ENCODE peak calls at places on chromosomes 2 and 18, in eight cellular contexts. One of them, this sample, is unnamed.

GRCh38 chr2:234880551-234881211 is 71.1 kb upstream of the SH3BP4 start:
- DNase-seq in fibroblast of lung: peak
- DNase-seq in lung: no peak
- DNase-seq in lower lobe of right lung: no peak
- DNase-seq in mammary epithelial cell: peak
- DNase-seq in K562: no peak
- DNase-seq in CD4-positive, alpha-beta T cell: no peak
- DNase-seq in right cardiac atrium: no peak
- DNase-seq in this sample: no peak

GRCh38 chr2:166568409-166568808 is 74.4 kb upstream of the SCN7A start:
- DNase-seq in fibroblast of lung: no peak
- DNase-seq in lung: no peak
- DNase-seq in lower lobe of right lung: no peak
- DNase-seq in mammary epithelial cell: no peak
- DNase-seq in K562: peak
- DNase-seq in CD4-positive, alpha-beta T cell: no peak
- DNase-seq in right cardiac atrium: no peak
- DNase-seq in this sample: no peak

GRCh38 chr2:239583171-239583878 is 182.5 kb upstream of the HDAC4 start:
- DNase-seq in fibroblast of lung: no peak
- DNase-seq in lung: no peak
- DNase-seq in lower lobe of right lung: peak
- DNase-seq in mammary epithelial cell: no peak
- DNase-seq in K562: no peak
- DNase-seq in CD4-positive, alpha-beta T cell: no peak
- DNase-seq in right cardiac atrium: no peak
- DNase-seq in this sample: no peak

GRCh38 chr2:60445684-60446184 is 107.7 kb downstream of the BCL11A start:
- DNase-seq in fibroblast of lung: no peak
- DNase-seq in lung: no peak
- DNase-seq in lower lobe of right lung: no peak
- DNase-seq in mammary epithelial cell: no peak
- DNase-seq in K562: no peak
- DNase-seq in CD4-positive, alpha-beta T cell: no peak
- DNase-seq in right cardiac atrium: no peak
- DNase-seq in this sample: no peak

GRCh38 chr2:180012523-180012922 is 5.4 kb upstream of the CWC22 start:
- DNase-seq in fibroblast of lung: peak
- DNase-seq in lung: no peak
- DNase-seq in lower lobe of right lung: no peak
- DNase-seq in mammary epithelial cell: peak
- DNase-seq in K562: no peak
- DNase-seq in CD4-positive, alpha-beta T cell: no peak
- DNase-seq in right cardiac atrium: no peak
- DNase-seq in this sample: no peak

GRCh38 chr2:239222346-239223028 is 178.3 kb downstream of the HDAC4 start:
- DNase-seq in fibroblast of lung: no peak
- DNase-seq in lung: no peak
- DNase-seq in lower lobe of right lung: no peak
- DNase-seq in mammary epithelial cell: no peak
- DNase-seq in K562: no peak
- DNase-seq in CD4-positive, alpha-beta T cell: no peak
- DNase-seq in right cardiac atrium: no peak
- DNase-seq in this sample: no peak

GRCh38 chr2:200703132-200703925 is 108.4 kb upstream of the BZW1 start:
- DNase-seq in fibroblast of lung: peak
- DNase-seq in lung: peak
- DNase-seq in lower lobe of right lung: no peak
- DNase-seq in mammary epithelial cell: peak
- DNase-seq in K562: peak
- DNase-seq in CD4-positive, alpha-beta T cell: no peak
- DNase-seq in right cardiac atrium: no peak
- DNase-seq in this sample: no peak

GRCh38 chr18:25399554-25399953 is 47.6 kb upstream of the ZNF521 start:
- DNase-seq in fibroblast of lung: peak
- DNase-seq in lung: no peak
- DNase-seq in lower lobe of right lung: no peak
- DNase-seq in mammary epithelial cell: peak
- DNase-seq in K562: no peak
- DNase-seq in CD4-positive, alpha-beta T cell: no peak
- DNase-seq in right cardiac atrium: no peak
- DNase-seq in this sample: no peak

GRCh38 chr18:79528296-79528695 is 132.6 kb downstream of the NFATC1 start:
- DNase-seq in fibroblast of lung: no peak
- DNase-seq in lung: no peak
- DNase-seq in lower lobe of right lung: peak
- DNase-seq in mammary epithelial cell: no peak
- DNase-seq in K562: no peak
- DNase-seq in CD4-positive, alpha-beta T cell: no peak
- DNase-seq in right cardiac atrium: no peak
- DNase-seq in this sample: peak

GRCh38 chr18:79529296-79529695 is 133.6 kb downstream of the NFATC1 start:
- DNase-seq in fibroblast of lung: no peak
- DNase-seq in lung: no peak
- DNase-seq in lower lobe of right lung: peak
- DNase-seq in mammary epithelial cell: no peak
- DNase-seq in K562: no peak
- DNase-seq in CD4-positive, alpha-beta T cell: no peak
- DNase-seq in right cardiac atrium: no peak
- DNase-seq in this sample: peak

GRCh38 chr18:79529991-79530390 is 134.3 kb downstream of the NFATC1 start:
- DNase-seq in fibroblast of lung: no peak
- DNase-seq in lung: no peak
- DNase-seq in lower lobe of right lung: peak
- DNase-seq in mammary epithelial cell: no peak
- DNase-seq in K562: no peak
- DNase-seq in CD4-positive, alpha-beta T cell: no peak
- DNase-seq in right cardiac atrium: peak
- DNase-seq in this sample: no peak

GRCh38 chr18:79527656-79528055 is 131.9 kb downstream of the NFATC1 start:
- DNase-seq in fibroblast of lung: no peak
- DNase-seq in lung: no peak
- DNase-seq in lower lobe of right lung: peak
- DNase-seq in mammary epithelial cell: no peak
- DNase-seq in K562: no peak
- DNase-seq in CD4-positive, alpha-beta T cell: no peak
- DNase-seq in right cardiac atrium: no peak
- DNase-seq in this sample: peak

GRCh38 chr18:79528846-79529245 is 133.1 kb downstream of the NFATC1 start:
- DNase-seq in fibroblast of lung: peak
- DNase-seq in lung: peak
- DNase-seq in lower lobe of right lung: peak
- DNase-seq in mammary epithelial cell: peak
- DNase-seq in K562: peak
- DNase-seq in CD4-positive, alpha-beta T cell: peak
- DNase-seq in right cardiac atrium: peak
- DNase-seq in this sample: peak
- H3K27ac ChIP-seq in fibroblast of lung: no peak
- H3K27ac ChIP-seq in lung: no peak
- H3K27ac ChIP-seq in lower lobe of right lung: no peak
- H3K27ac ChIP-seq in mammary epithelial cell: no peak
- H3K27ac ChIP-seq in K562: no peak
- H3K27ac ChIP-seq in CD4-positive, alpha-beta T cell: no peak
- H3K27ac ChIP-seq in right cardiac atrium: no peak
- H3K27ac ChIP-seq in this sample: no peak

GRCh38 chr18:75244914-75245313 is 34.3 kb downstream of the TSHZ1 start:
- DNase-seq in fibroblast of lung: no peak
- DNase-seq in lung: no peak
- DNase-seq in lower lobe of right lung: no peak
- DNase-seq in mammary epithelial cell: no peak
- DNase-seq in K562: no peak
- DNase-seq in CD4-positive, alpha-beta T cell: no peak
- DNase-seq in right cardiac atrium: no peak
- DNase-seq in this sample: no peak

GRCh38 chr18:75249192-75249551 is 38.6 kb downstream of the TSHZ1 start:
- DNase-seq in fibroblast of lung: no peak
- DNase-seq in lung: no peak
- DNase-seq in lower lobe of right lung: no peak
- DNase-seq in mammary epithelial cell: no peak
- DNase-seq in K562: no peak
- DNase-seq in CD4-positive, alpha-beta T cell: no peak
- DNase-seq in right cardiac atrium: no peak
- DNase-seq in this sample: no peak

GRCh38 chr18:75247601-75248421 is 37.2 kb downstream of the TSHZ1 start:
- DNase-seq in fibroblast of lung: peak
- DNase-seq in lung: no peak
- DNase-seq in lower lobe of right lung: no peak
- DNase-seq in mammary epithelial cell: peak
- DNase-seq in K562: no peak
- DNase-seq in CD4-positive, alpha-beta T cell: no peak
- DNase-seq in right cardiac atrium: no peak
- DNase-seq in this sample: no peak

GRCh38 chr18:75248426-75249191 is 38.0 kb downstream of the TSHZ1 start:
- DNase-seq in fibroblast of lung: no peak
- DNase-seq in lung: no peak
- DNase-seq in lower lobe of right lung: no peak
- DNase-seq in mammary epithelial cell: peak
- DNase-seq in K562: no peak
- DNase-seq in CD4-positive, alpha-beta T cell: no peak
- DNase-seq in right cardiac atrium: no peak
- DNase-seq in this sample: no peak

DNA sequence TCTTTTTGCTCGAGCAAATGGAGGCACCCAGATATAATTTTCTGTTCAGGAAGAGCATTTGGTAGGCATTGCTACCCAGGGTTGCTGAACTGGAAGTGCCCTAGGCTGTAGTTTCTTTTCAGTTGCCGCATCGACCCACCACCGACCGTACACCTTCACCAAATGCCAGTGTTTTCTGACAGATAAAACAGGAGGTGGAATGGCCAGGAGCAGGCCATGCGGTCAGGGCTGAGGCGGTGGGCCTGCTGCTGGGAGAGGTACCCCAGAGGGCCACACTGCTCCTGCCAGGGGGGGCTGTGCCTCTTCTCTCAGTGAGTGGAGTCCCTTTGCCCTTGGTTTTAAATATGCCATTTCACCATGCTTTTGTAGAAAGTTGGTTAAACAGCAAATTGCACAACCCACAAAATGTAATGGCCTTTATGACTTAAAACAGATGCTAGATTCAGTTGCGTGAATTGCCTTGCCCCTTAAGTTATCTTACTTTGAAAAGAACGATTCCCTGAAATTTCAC is 36.5 kb downstream of the TSHZ1 start:
- DNase-seq in fibroblast of lung: peak
- DNase-seq in lung: no peak
- DNase-seq in lower lobe of right lung: no peak
- DNase-seq in mammary epithelial cell: peak
- DNase-seq in K562: no peak
- DNase-seq in CD4-positive, alpha-beta T cell: no peak
- DNase-seq in right cardiac atrium: no peak
- DNase-seq in this sample: no peak
- H3K27ac ChIP-seq in fibroblast of lung: peak
- H3K27ac ChIP-seq in lung: peak
- H3K27ac ChIP-seq in lower lobe of right lung: peak
- H3K27ac ChIP-seq in mammary epithelial cell: peak
- H3K27ac ChIP-seq in K562: no peak
- H3K27ac ChIP-seq in CD4-positive, alpha-beta T cell: peak
- H3K27ac ChIP-seq in right cardiac atrium: peak
- H3K27ac ChIP-seq in this sample: peak

GRCh38 chr2:9249036-9249800 is 42.6 kb downstream of the ASAP2 start:
- DNase-seq in fibroblast of lung: peak
- DNase-seq in lung: no peak
- DNase-seq in lower lobe of right lung: no peak
- DNase-seq in mammary epithelial cell: peak
- DNase-seq in K562: no peak
- DNase-seq in CD4-positive, alpha-beta T cell: no peak
- DNase-seq in right cardiac atrium: no peak
- DNase-seq in this sample: no peak

GRCh38 chr2:9251154-9252001 is 44.8 kb downstream of the ASAP2 start:
- DNase-seq in fibroblast of lung: peak
- DNase-seq in lung: no peak
- DNase-seq in lower lobe of right lung: no peak
- DNase-seq in mammary epithelial cell: peak
- DNase-seq in K562: no peak
- DNase-seq in CD4-positive, alpha-beta T cell: no peak
- DNase-seq in right cardiac atrium: peak
- DNase-seq in this sample: no peak

GRCh38 chr2:9250091-9250490 is 43.5 kb downstream of the ASAP2 start:
- DNase-seq in fibroblast of lung: no peak
- DNase-seq in lung: no peak
- DNase-seq in lower lobe of right lung: no peak
- DNase-seq in mammary epithelial cell: peak
- DNase-seq in K562: no peak
- DNase-seq in CD4-positive, alpha-beta T cell: no peak
- DNase-seq in right cardiac atrium: no peak
- DNase-seq in this sample: no peak

GRCh38 chr2:9252002-9252357 is 45.4 kb downstream of the ASAP2 start:
- DNase-seq in fibroblast of lung: no peak
- DNase-seq in lung: no peak
- DNase-seq in lower lobe of right lung: no peak
- DNase-seq in mammary epithelial cell: no peak
- DNase-seq in K562: peak
- DNase-seq in CD4-positive, alpha-beta T cell: no peak
- DNase-seq in right cardiac atrium: no peak
- DNase-seq in this sample: no peak

DNA sequence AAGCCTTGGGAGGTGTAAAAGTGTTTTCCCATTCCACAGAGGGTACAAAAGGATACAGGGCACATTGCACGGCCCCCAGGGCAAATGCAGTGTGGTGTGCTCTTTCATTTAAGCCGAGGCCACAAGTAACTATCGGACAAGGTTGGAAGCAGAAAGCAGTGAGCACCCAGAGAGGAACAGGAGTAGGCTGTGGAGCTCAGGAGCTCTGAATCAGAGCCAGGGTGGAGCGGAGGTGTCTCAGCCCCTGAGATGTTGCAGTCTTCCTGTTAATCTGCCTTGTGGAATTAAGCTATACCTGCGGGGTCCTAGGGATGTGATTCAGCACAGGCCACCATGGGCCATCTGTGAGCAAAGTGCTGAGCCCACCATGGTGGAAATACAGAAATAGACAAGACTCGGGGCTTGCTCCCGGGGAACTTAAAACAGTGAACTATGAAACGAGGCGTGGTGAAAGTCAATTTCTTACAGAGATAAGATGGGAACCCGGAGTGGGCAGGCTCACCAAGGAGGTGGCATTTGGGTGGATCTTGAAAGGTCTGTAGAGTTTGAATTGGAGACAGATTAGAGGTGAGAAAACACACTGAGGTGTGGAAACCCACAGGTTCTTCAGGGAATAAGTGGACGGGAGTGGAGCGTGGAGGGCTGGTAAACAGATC is 44.0 kb downstream of the ASAP2 start:
- DNase-seq in fibroblast of lung: no peak
- DNase-seq in lung: no peak
- DNase-seq in lower lobe of right lung: no peak
- DNase-seq in mammary epithelial cell: peak
- DNase-seq in K562: no peak
- DNase-seq in CD4-positive, alpha-beta T cell: no peak
- DNase-seq in right cardiac atrium: no peak
- DNase-seq in this sample: no peak
- H3K27ac ChIP-seq in fibroblast of lung: peak
- H3K27ac ChIP-seq in lung: no peak
- H3K27ac ChIP-seq in lower lobe of right lung: no peak
- H3K27ac ChIP-seq in mammary epithelial cell: peak
- H3K27ac ChIP-seq in K562: no peak
- H3K27ac ChIP-seq in CD4-positive, alpha-beta T cell: no peak
- H3K27ac ChIP-seq in right cardiac atrium: peak
- H3K27ac ChIP-seq in this sample: peak

GRCh38 chr2:101732199-101732598 is 34.7 kb downstream of the MAP4K4 start:
- DNase-seq in fibroblast of lung: no peak
- DNase-seq in lung: no peak
- DNase-seq in lower lobe of right lung: no peak
- DNase-seq in mammary epithelial cell: no peak
- DNase-seq in K562: no peak
- DNase-seq in CD4-positive, alpha-beta T cell: no peak
- DNase-seq in right cardiac atrium: no peak
- DNase-seq in this sample: no peak

GRCh38 chr2:101729521-101730190 is 32.1 kb downstream of the MAP4K4 start:
- DNase-seq in fibroblast of lung: no peak
- DNase-seq in lung: no peak
- DNase-seq in lower lobe of right lung: no peak
- DNase-seq in mammary epithelial cell: no peak
- DNase-seq in K562: no peak
- DNase-seq in CD4-positive, alpha-beta T cell: no peak
- DNase-seq in right cardiac atrium: no peak
- DNase-seq in this sample: no peak

GRCh38 chr2:101733257-101733993 is 35.9 kb downstream of the MAP4K4 start:
- DNase-seq in fibroblast of lung: no peak
- DNase-seq in lung: no peak
- DNase-seq in lower lobe of right lung: no peak
- DNase-seq in mammary epithelial cell: no peak
- DNase-seq in K562: no peak
- DNase-seq in CD4-positive, alpha-beta T cell: no peak
- DNase-seq in right cardiac atrium: no peak
- DNase-seq in this sample: no peak

GRCh38 chr2:101732773-101733256 is 35.3 kb downstream of the MAP4K4 start:
- DNase-seq in fibroblast of lung: no peak
- DNase-seq in lung: no peak
- DNase-seq in lower lobe of right lung: no peak
- DNase-seq in mammary epithelial cell: no peak
- DNase-seq in K562: no peak
- DNase-seq in CD4-positive, alpha-beta T cell: no peak
- DNase-seq in right cardiac atrium: no peak
- DNase-seq in this sample: no peak

DNA sequence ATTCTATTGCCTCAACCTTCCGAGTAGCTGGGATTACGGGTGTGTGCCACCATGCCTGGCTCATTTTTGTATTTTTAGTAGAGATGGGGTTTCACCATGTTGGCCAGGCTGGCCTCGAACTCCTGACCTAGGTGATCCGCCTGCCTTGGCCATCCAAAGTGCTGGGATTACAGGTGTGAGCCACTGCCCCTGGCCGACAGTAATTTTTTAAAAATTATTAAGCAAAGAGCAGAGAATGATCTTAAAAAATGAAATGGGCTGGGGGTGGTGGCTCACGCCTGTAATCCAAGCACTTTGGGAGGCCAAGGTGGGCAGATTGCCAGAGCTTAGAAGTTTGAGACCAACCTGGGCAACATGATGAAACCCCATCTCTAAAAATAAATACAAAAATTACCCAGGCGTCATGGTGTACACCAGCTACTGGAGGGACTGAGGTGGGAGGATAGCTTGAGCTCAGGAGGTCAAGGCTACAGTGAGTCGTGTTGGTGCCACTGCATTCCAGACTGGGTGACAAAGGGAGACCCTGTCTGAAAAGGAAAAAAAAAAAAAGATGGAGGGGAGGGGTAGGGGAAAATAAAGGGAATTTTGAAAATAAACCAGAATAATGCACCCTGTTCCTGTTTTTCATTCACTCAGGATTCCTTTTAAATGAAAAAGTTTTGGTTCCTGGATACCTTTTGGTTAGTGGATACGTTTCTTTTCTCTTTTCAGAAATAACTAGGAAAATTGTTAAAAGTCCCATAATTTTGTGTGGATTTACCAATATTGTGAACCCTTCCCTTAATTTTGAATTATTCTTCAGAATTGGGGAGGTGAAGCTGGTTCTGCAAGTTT is 33.9 kb downstream of the MAP4K4 start:
- DNase-seq in fibroblast of lung: no peak
- DNase-seq in lung: no peak
- DNase-seq in lower lobe of right lung: no peak
- DNase-seq in mammary epithelial cell: no peak
- DNase-seq in K562: no peak
- DNase-seq in CD4-positive, alpha-beta T cell: no peak
- DNase-seq in right cardiac atrium: no peak
- DNase-seq in this sample: no peak
- H3K27ac ChIP-seq in fibroblast of lung: no peak
- H3K27ac ChIP-seq in lung: no peak
- H3K27ac ChIP-seq in lower lobe of right lung: no peak
- H3K27ac ChIP-seq in mammary epithelial cell: no peak
- H3K27ac ChIP-seq in K562: no peak
- H3K27ac ChIP-seq in CD4-positive, alpha-beta T cell: no peak
- H3K27ac ChIP-seq in right cardiac atrium: no peak
- H3K27ac ChIP-seq in this sample: no peak

This sample was measured in Peyer's patch.